ENCODE peak calls at places on chromosomes 5 and 9, in four cellular contexts. Y is lower lobe of right lung; W is GM23338; U is CD8-positive, alpha-beta T cell. E is an unnamed sample. For H3K36me3, the result is how much of the 10 kb centered on the place peaks cover.

GRCh38 chr5:129063483-129064136 is 30.9 kb upstream of the ISOC1 start:
- DNase-seq in U (no peak), Y (no peak), W (no peak), E (no peak)

GRCh38 chr5:16567365-16567764 is 49.4 kb downstream of the RETREG1 start:
- DNase-seq in W (no peak), Y (no peak), U (no peak), E (no peak)

GRCh38 chr5:5483880-5484595 is 61.6 kb downstream of the ICE1 start:
- DNase-seq in Y (no peak), U (no peak), W (peak), E (no peak)

GRCh38 chr9:137919649-137920101 is 42.1 kb downstream of the CACNA1B start:
- DNase-seq in U (no peak), Y (no peak), W (no peak), E (peak)

GRCh38 chr9:129624947-129625346 is 1.0 kb upstream of the NTMT1 start:
- DNase-seq in Y (no peak), W (no peak), U (peak), E (no peak)

GRCh38 chr9:123678878-123679329 is 251.0 kb downstream of the DENND1A start:
- DNase-seq in U (no peak), W (no peak), Y (no peak), E (peak)

GRCh38 chr9:129069128-129069824 is 11.6 kb upstream of the DOLPP1 start:
- DNase-seq in Y (peak), W (no peak), U (peak), E (peak)

GRCh38 chr9:93899609-93900435 is 55.3 kb downstream of the BARX1 start:
- DNase-seq in Y (no peak), U (no peak), W (no peak), E (peak)

GRCh38 chr5:173291722-173292658 is 36.2 kb downstream of the STC2 start:
- DNase-seq in W (peak), U (no peak), Y (no peak), E (peak)

GRCh38 chr5:137231535-137231934 is 267.6 kb downstream of the SPOCK1 start:
- DNase-seq in Y (no peak), U (no peak), W (no peak), E (no peak)

GRCh38 chr5:139275536-139276297 is 17.8 kb upstream of the MATR3 start:
- DNase-seq in U (no peak), W (no peak), Y (no peak), E (no peak)

GRCh38 chr5:43279548-43280274 is 33.5 kb downstream of the HMGCS1 start:
- DNase-seq in Y (no peak), W (no peak), U (no peak), E (no peak)

GRCh38 chr9:5787759-5788329 is 45.1 kb downstream of the ERMP1 start:
- DNase-seq in W (no peak), Y (no peak), U (no peak), E (no peak)

GRCh38 chr9:115057559-115057958 is 60.4 kb downstream of the TNC start:
- DNase-seq in Y (no peak), W (no peak), U (no peak), E (no peak)

GRCh38 chr9:129411501-129412175 is 209.3 kb downstream of the C9orf50 start:
- DNase-seq in U (no peak), W (no peak), Y (peak), E (no peak)

GRCh38 chr9:121154782-121155181 is 46.9 kb downstream of the RAB14 start:
- DNase-seq in Y (no peak), W (no peak), U (no peak), E (no peak)

GRCh38 chr9:93128011-93128714 is 5.9 kb downstream of the NINJ1 start:
- DNase-seq in Y (peak), W (no peak), U (peak), E (no peak)

GRCh38 chr5:80105698-80106439 is 70.7 kb downstream of the THBS4 start:
- DNase-seq in W (no peak), Y (no peak), U (no peak), E (peak)

GRCh38 chr5:97165726-97166125 is 17.3 kb downstream of the RIOK2 start:
- DNase-seq in W (no peak), U (no peak), Y (no peak), E (no peak)

GRCh38 chr9:120617637-120617979 is 37.6 kb upstream of the CDK5RAP2 start:
- DNase-seq in U (no peak), W (no peak), Y (no peak), E (no peak)

GRCh38 chr5:122984425-122984824 is 52.1 kb downstream of the PPIC start:
- DNase-seq in Y (no peak), W (no peak), U (no peak), E (no peak)

GRCh38 chr9:28774433-28775029 is 1201.2 kb upstream of the C9orf72 start:
- DNase-seq in W (peak), U (no peak), Y (no peak), E (no peak)

GRCh38 chr9:113468716-113469448 is 5.4 kb downstream of the RGS3 start:
- DNase-seq in U (no peak), Y (no peak), W (no peak), E (peak)

GRCh38 chr5:17217421-17218352 is at the start of gene BASP1:
- DNase-seq in Y (peak), W (peak), U (peak), E (no peak)

GRCh38 chr9:110217656-110218099 is 9.7 kb upstream of the C9orf152 start:
- DNase-seq in W (peak), Y (no peak), U (no peak), E (no peak)

GRCh38 chr5:173057062-173057924 is 1.1 kb downstream of the CREBRF start:
- DNase-seq in U (peak), Y (peak), W (peak), E (peak)

GRCh38 chr9:74205071-74205470 is 292.1 kb upstream of the RORB start:
- DNase-seq in Y (no peak), W (peak), U (no peak), E (peak)

DNA sequence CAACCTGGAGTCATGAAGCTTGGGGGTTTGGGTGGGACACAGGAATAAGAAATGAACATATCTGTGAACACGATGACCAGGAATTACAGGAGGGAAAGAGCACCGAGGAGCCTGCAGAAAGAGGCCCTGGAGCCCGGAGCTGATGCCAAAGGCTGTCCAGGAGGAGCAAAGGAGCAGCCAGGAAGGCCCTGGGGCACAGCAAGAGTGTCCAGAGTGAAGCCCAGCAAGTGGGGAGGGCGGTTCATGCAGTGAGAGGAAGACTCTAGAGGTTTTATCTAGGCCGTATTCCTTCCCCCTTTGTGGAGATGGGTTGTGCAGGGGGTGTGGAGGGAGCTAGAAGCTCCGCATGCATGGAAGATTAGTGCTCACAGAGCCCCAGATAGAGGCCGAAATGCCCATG is 318.4 kb downstream of the GADD45G start:
- DNase-seq in U (no peak), Y (no peak), W (no peak), E (no peak)
- H3K27ac ChIP-seq in U (no peak), Y (no peak), W (no peak), E (no peak)

DNA sequence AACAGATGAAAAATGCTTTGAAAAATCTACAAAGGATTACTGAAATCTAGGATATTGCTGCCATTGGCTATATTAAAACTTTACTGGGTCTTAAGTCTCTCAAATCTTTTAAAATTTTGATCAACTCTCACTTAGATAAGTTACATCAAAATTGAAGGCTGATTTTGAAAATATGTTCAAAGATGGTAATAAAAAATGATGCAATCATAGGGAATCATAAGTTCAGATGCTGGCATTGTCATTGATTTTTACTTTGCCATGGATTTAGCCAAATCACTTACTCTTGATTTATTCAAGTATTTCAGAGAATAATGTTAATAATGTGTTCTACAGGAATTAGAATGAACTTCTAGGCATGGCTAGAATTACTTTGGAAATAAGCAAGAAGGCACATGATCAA is 24.2 kb downstream of the LARS1 start:
- DNase-seq in W (no peak), Y (no peak), U (no peak), E (no peak)
- H3K36me3 ChIP-seq in W (half or more), Y (half or more), U (under half), E (half or more)

GRCh38 chr5:113246371-113246870 is 188.4 kb downstream of the TSSK1B start:
- DNase-seq in Y (no peak), U (no peak), W (peak), E (no peak)
- H3K27ac ChIP-seq in Y (peak), U (no peak), W (peak), E (no peak)

DNA sequence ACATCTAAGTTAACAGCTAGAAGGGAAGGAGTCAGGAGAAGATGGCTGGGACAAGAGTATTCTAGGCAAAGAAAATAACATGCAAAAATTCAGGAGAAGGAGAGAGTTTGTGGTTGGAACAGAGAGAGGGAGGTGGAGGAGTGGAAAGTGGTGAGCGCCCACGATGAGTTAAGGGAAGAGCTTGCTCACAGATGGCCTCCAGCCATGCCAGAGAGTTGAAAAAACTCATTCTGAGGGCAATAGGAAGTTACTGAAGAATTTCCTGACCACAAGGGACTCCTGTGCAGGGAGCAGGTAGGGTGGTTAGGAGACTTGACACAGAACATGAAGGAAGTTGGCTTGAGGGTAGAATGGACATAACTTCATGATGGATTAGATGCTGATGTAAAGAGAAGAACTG is 159.7 kb downstream of the DOCK2 start:
- DNase-seq in Y (no peak), U (no peak), W (no peak), E (no peak)
- H3K36me3 ChIP-seq in Y (under half), U (under half), W (under half), E (under half)

DNA sequence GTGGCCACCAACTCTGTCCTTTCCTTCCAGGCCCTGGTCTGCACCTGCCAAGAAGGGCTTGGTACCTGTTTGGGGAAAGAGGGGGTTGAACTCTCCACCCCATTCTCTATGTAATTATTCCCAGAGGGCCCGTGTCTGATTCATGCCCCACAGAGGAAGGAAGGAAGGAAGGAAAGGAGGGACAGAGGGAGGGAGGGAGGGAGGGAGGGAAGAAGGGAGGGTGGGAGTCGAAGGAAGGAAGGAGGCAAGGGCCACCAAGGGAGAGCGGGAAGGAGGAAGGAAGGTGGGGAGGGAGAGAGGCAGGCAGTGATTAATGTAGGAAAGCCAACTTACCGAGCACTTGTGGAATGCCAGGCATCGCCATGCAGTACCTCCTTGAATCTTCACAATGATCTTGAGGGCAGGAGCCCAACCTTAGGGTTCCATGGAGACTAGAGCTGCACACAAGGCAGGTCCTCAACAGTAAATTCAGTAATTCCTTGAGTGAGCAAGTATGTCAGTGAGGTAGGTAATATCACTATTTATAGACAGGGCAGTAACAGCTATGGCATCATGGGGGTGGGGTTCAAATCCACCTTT is 75.8 kb downstream of the FGF18 start:
- DNase-seq in W (peak), U (no peak), Y (no peak), E (no peak)
- H3K27ac ChIP-seq in W (peak), U (no peak), Y (peak), E (no peak)

DNA sequence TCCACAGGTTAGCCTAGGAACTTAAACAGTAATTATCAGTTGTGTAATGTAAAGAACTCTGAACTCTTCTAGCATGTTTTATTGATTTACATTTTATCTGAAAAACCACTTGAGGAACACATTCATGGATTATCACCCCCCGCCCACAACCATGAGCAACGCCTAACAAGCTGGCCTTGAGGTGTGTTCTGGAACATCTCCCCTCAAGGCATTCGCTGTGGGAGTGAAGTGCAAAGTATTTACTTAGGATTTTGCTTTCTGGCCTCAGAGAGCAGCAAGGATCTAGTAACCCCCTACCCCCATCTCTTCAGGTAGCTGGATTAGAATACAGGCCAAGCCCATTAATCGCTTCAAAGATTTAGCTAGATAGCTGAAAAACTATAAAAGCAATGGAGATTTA is 37.4 kb downstream of the DDX31 start:
- DNase-seq in U (no peak), Y (no peak), W (no peak), E (no peak)
- H3K36me3 ChIP-seq in U (under half), Y (half or more), W (under half), E (under half)

DNA sequence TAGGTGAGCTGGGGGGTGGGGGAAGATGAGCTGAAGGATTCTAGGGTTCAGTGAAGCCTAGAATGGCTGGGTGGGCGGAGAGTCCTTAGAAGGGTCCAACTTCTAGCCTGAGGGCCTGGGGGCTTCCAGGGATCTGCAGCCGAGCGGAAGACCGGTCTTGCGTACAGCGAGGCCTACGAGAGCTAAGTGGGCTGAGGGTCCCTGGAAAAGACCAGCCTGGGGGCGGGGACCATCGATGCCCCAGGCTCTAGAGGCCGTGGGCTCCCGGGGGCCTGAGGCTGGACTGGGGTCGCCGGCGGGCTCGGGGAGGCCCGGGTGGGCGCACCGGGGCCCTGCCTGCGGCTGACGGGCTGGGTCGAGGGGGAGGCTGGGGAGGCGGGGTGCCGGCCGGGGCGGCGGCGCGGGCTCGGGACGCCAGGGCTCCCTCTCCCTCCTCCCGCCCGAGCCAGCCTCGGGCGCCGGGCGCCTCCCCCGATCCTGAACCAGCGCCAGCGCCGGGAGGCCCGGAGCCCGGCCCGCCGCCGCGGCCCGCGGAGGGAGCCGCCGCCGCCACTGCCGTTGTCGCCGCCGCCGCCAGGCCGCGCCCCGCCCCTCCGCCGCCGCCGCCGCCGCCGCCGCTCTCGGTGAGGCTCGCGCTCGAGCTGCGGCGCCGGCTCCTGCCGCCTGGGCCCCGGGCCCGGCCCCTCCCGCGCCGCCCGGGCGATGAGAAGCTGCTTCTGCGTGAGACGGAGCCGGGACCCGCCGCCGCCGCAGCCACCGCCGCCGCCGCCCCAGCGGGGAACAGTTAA is at the start of gene MVB12B:
- DNase-seq in Y (peak), U (peak), W (peak), E (peak)
- H3K27ac ChIP-seq in Y (peak), U (peak), W (no peak), E (peak)